ENCODE peak calls at places on chromosomes 2 and 18, in four cellular contexts. T, I, B and A are unnamed samples.

GRCh38 chr2:120362926-120363325 is 17.0 kb downstream of the INHBB start:
- DNase-seq in T (no peak), I (no peak), B (no peak), A (no peak)

GRCh38 chr2:12720181-12720580 is 3.4 kb downstream of the TRIB2 start:
- DNase-seq in T (no peak), I (peak), B (no peak), A (no peak)

GRCh38 chr2:150426315-150426714 is 61.2 kb downstream of the RND3 start:
- DNase-seq in T (no peak), I (no peak), B (no peak), A (no peak)

GRCh38 chr2:183519371-183520056 is 395.3 kb downstream of the NUP35 start:
- DNase-seq in T (no peak), I (no peak), B (no peak), A (no peak)

GRCh38 chr18:57869228-57869627 is 66.1 kb upstream of the ATP8B1 start:
- DNase-seq in T (no peak), I (no peak), B (no peak), A (no peak)

GRCh38 chr2:36362291-36362690 is 6.7 kb downstream of the CRIM1 start:
- DNase-seq in T (no peak), I (no peak), B (no peak), A (no peak)

GRCh38 chr2:67945976-67946375 is 116.8 kb downstream of the C1D start:
- DNase-seq in T (no peak), I (no peak), B (no peak), A (no peak)

GRCh38 chr2:9666306-9666705 is 35.5 kb upstream of the YWHAQ start:
- DNase-seq in T (no peak), I (no peak), B (no peak), A (no peak)

GRCh38 chr18:58653814-58654509 is 17.3 kb upstream of the MALT1 start:
- DNase-seq in T (no peak), I (no peak), B (no peak), A (no peak)

GRCh38 chr2:240857039-240858008 is 11.3 kb upstream of the AGXT start:
- DNase-seq in T (no peak), I (peak), B (no peak), A (peak)

GRCh38 chr2:60386436-60386835 is 167.0 kb downstream of the BCL11A start:
- DNase-seq in T (no peak), I (no peak), B (no peak), A (no peak)

GRCh38 chr2:201256001-201256544 is 4.3 kb upstream of the CASP8 start:
- DNase-seq in T (no peak), I (no peak), B (no peak), A (no peak)

GRCh38 chr2:233061591-233062446 is 1.7 kb downstream of the INPP5D start:
- DNase-seq in T (no peak), I (peak), B (no peak), A (peak)

GRCh38 chr2:205675861-205676516 is 6.3 kb upstream of the NRP2 start:
- DNase-seq in T (peak), I (peak), B (no peak), A (no peak)

GRCh38 chr2:238106698-238107524 is 6.8 kb downstream of the ESPNL start:
- DNase-seq in T (no peak), I (peak), B (no peak), A (peak)

GRCh38 chr18:24613887-24614286 is 153.4 kb downstream of the HRH4 start:
- DNase-seq in T (no peak), I (no peak), B (no peak), A (no peak)

GRCh38 chr18:79525556-79526467 is 130.1 kb downstream of the NFATC1 start:
- DNase-seq in T (no peak), I (no peak), B (no peak), A (peak)

GRCh38 chr2:46914578-46915230 is 902 bp downstream of the MCFD2 start:
- DNase-seq in T (no peak), I (peak), B (no peak), A (no peak)

GRCh38 chr18:55115606-55116005 is 156.3 kb upstream of the CCDC68 start:
- DNase-seq in T (no peak), I (no peak), B (no peak), A (no peak)
- H3K4me2 ChIP-seq in T (no peak), I (no peak), B (no peak), A (no peak)

GRCh38 chr2:8573234-8573941 is 108.5 kb upstream of the ID2 start:
- DNase-seq in T (no peak), I (peak), B (no peak), A (peak)

GRCh38 chr2:8575011-8575750 is 106.7 kb upstream of the ID2 start:
- DNase-seq in T (no peak), I (no peak), B (no peak), A (peak)

GRCh38 chr2:8573942-8574195 is 108.0 kb upstream of the ID2 start:
- DNase-seq in T (no peak), I (no peak), B (no peak), A (no peak)

GRCh38 chr2:8575810-8576423 is 105.9 kb upstream of the ID2 start:
- DNase-seq in T (no peak), I (no peak), B (no peak), A (peak)

GRCh38 chr2:8574196-8575010 is 107.5 kb upstream of the ID2 start:
- DNase-seq in T (no peak), I (no peak), B (no peak), A (peak)
- H3K4me2 ChIP-seq in T (peak), I (no peak), B (peak), A (no peak)

GRCh38 chr2:217444932-217445331 is 557.9 kb downstream of the TNS1 start:
- DNase-seq in T (no peak), I (no peak), B (peak), A (no peak)
- H3K4me2 ChIP-seq in T (no peak), I (no peak), B (no peak), A (no peak)

DNA sequence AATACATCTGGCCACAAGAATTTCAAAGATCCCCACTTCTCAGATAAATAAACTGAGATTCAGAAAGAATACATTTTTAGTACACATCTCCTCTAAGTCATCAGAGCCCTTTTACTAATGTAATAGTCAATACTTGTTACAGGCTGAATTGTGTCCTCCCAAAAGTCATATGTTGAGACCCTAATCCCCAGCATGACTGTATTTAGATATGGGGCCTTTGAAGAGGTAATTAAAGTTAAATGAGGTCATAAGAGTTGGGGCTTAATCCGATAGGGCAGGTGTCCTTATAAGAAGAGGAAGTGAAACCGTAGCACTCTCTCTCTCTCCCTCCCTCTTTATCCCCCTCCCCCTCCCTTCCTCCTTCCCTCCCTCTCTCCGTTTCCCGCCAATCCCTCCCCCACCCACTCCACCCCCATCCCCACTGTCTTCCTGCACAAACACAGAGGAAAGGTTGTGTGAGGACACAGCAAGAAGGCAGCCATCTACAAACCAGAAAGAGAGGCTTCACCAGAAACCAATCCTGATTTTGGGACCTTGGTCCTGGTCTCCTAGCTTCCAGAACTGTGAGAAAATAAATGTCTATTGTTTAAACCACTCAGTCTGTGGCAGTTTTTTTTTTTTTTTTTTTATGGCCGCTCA is 66.6 kb upstream of the ZNF397 start:
- DNase-seq in T (no peak), I (peak), B (peak), A (no peak)
- H3K4me2 ChIP-seq in T (no peak), I (no peak), B (no peak), A (no peak)

GRCh38 chr2:109094144-109094543 is 34.9 kb upstream of the SH3RF3 start:
- DNase-seq in T (no peak), I (peak), B (no peak), A (no peak)

GRCh38 chr2:109103286-109103685 is 25.7 kb upstream of the SH3RF3 start:
- DNase-seq in T (no peak), I (peak), B (no peak), A (no peak)

GRCh38 chr2:109102588-109103233 is 26.3 kb upstream of the SH3RF3 start:
- DNase-seq in T (no peak), I (peak), B (no peak), A (peak)

GRCh38 chr2:109098251-109098920 is 30.6 kb upstream of the SH3RF3 start:
- DNase-seq in T (no peak), I (peak), B (no peak), A (no peak)

GRCh38 chr2:109098921-109099273 is 30.1 kb upstream of the SH3RF3 start:
- DNase-seq in T (no peak), I (no peak), B (no peak), A (no peak)
- H3K4me2 ChIP-seq in T (no peak), I (no peak), B (no peak), A (no peak)